ENCODE peak calls at places on chromosomes 2 and 18, in ten cellular contexts. One of them, this sample, is unnamed.

GRCh38 chr2:218876562-218877219 is 4.0 kb upstream of the WNT10A start:
- DNase-seq in fibroblast of mammary gland: peak; percentile 65
- DNase-seq in cardiac muscle cell: peak; percentile 69
- DNase-seq in CD4-positive, alpha-beta T cell: peak; percentile 75
- DNase-seq in brain microvascular endothelial cell: peak; percentile 68
- DNase-seq in GM12865: peak; percentile 78
- DNase-seq in foreskin fibroblast: peak; percentile 81
- DNase-seq in astrocyte of the spinal cord: peak; percentile 71
- DNase-seq in hepatocyte: peak; percentile 76
- DNase-seq in AG10803: peak; percentile 54
- DNase-seq in this sample: peak; percentile 70

GRCh38 chr2:218284106-218284811 is 8.0 kb downstream of the TMBIM1 start:
- DNase-seq in fibroblast of mammary gland: peak; percentile 92
- DNase-seq in cardiac muscle cell: no peak
- DNase-seq in CD4-positive, alpha-beta T cell: no peak
- DNase-seq in brain microvascular endothelial cell: peak; percentile 83
- DNase-seq in GM12865: peak; percentile 87
- DNase-seq in foreskin fibroblast: peak; percentile 86
- DNase-seq in astrocyte of the spinal cord: peak; percentile 71
- DNase-seq in hepatocyte: peak; percentile 83
- DNase-seq in AG10803: peak; percentile 76
- DNase-seq in this sample: no peak

GRCh38 chr2:205996156-205996555 is 89.8 kb downstream of the INO80D start:
- DNase-seq in fibroblast of mammary gland: no peak
- DNase-seq in cardiac muscle cell: no peak
- DNase-seq in CD4-positive, alpha-beta T cell: no peak
- DNase-seq in brain microvascular endothelial cell: no peak
- DNase-seq in GM12865: no peak
- DNase-seq in foreskin fibroblast: no peak
- DNase-seq in astrocyte of the spinal cord: no peak
- DNase-seq in hepatocyte: no peak
- DNase-seq in AG10803: peak; percentile 53
- DNase-seq in this sample: no peak

GRCh38 chr18:76476665-76477561 is 18.1 kb downstream of the ZNF516 start:
- DNase-seq in fibroblast of mammary gland: peak; percentile 96
- DNase-seq in cardiac muscle cell: no peak
- DNase-seq in CD4-positive, alpha-beta T cell: no peak
- DNase-seq in brain microvascular endothelial cell: peak; percentile 82
- DNase-seq in GM12865: peak; percentile 75
- DNase-seq in foreskin fibroblast: peak; percentile 92
- DNase-seq in astrocyte of the spinal cord: peak; percentile 93
- DNase-seq in hepatocyte: peak; percentile 76
- DNase-seq in AG10803: peak; percentile 92
- DNase-seq in this sample: no peak

GRCh38 chr2:134306521-134306920 is 52.6 kb downstream of the MGAT5 start:
- DNase-seq in fibroblast of mammary gland: no peak
- DNase-seq in cardiac muscle cell: no peak
- DNase-seq in CD4-positive, alpha-beta T cell: no peak
- DNase-seq in brain microvascular endothelial cell: no peak
- DNase-seq in GM12865: no peak
- DNase-seq in foreskin fibroblast: no peak
- DNase-seq in astrocyte of the spinal cord: no peak
- DNase-seq in hepatocyte: no peak
- DNase-seq in AG10803: no peak
- DNase-seq in this sample: no peak

GRCh38 chr18:250685-251084 is 17.2 kb downstream of the THOC1 start:
- DNase-seq in fibroblast of mammary gland: peak; percentile 54
- DNase-seq in cardiac muscle cell: no peak
- DNase-seq in CD4-positive, alpha-beta T cell: no peak
- DNase-seq in brain microvascular endothelial cell: no peak
- DNase-seq in GM12865: no peak
- DNase-seq in foreskin fibroblast: peak; percentile 42
- DNase-seq in astrocyte of the spinal cord: peak; percentile 15
- DNase-seq in hepatocyte: no peak
- DNase-seq in AG10803: peak; percentile 2
- DNase-seq in this sample: no peak

GRCh38 chr18:74190086-74190485 is 41.8 kb downstream of the TIMM21 start:
- DNase-seq in fibroblast of mammary gland: peak; percentile 25
- DNase-seq in cardiac muscle cell: no peak
- DNase-seq in CD4-positive, alpha-beta T cell: no peak
- DNase-seq in brain microvascular endothelial cell: no peak
- DNase-seq in GM12865: no peak
- DNase-seq in foreskin fibroblast: peak; percentile 64
- DNase-seq in astrocyte of the spinal cord: peak; percentile 11
- DNase-seq in hepatocyte: no peak
- DNase-seq in AG10803: peak; percentile 46
- DNase-seq in this sample: no peak

GRCh38 chr2:109482371-109482841 is 131.4 kb downstream of the SEPTIN10 start:
- DNase-seq in fibroblast of mammary gland: no peak
- DNase-seq in cardiac muscle cell: no peak
- DNase-seq in CD4-positive, alpha-beta T cell: no peak
- DNase-seq in brain microvascular endothelial cell: no peak
- DNase-seq in GM12865: no peak
- DNase-seq in foreskin fibroblast: peak; percentile 40
- DNase-seq in astrocyte of the spinal cord: no peak
- DNase-seq in hepatocyte: no peak
- DNase-seq in AG10803: no peak
- DNase-seq in this sample: no peak

GRCh38 chr2:11836647-11837219 is 90.3 kb downstream of the LPIN1 start:
- DNase-seq in fibroblast of mammary gland: no peak
- DNase-seq in cardiac muscle cell: no peak
- DNase-seq in CD4-positive, alpha-beta T cell: no peak
- DNase-seq in brain microvascular endothelial cell: no peak
- DNase-seq in GM12865: no peak
- DNase-seq in foreskin fibroblast: no peak
- DNase-seq in astrocyte of the spinal cord: no peak
- DNase-seq in hepatocyte: no peak
- DNase-seq in AG10803: no peak
- DNase-seq in this sample: no peak

GRCh38 chr2:11833601-11834000 is 87.2 kb downstream of the LPIN1 start:
- DNase-seq in fibroblast of mammary gland: peak; percentile 69
- DNase-seq in cardiac muscle cell: no peak
- DNase-seq in CD4-positive, alpha-beta T cell: no peak
- DNase-seq in brain microvascular endothelial cell: peak; percentile 31
- DNase-seq in GM12865: no peak
- DNase-seq in foreskin fibroblast: peak; percentile 82
- DNase-seq in astrocyte of the spinal cord: peak; percentile 89
- DNase-seq in hepatocyte: no peak
- DNase-seq in AG10803: peak; percentile 97
- DNase-seq in this sample: no peak

GRCh38 chr2:11837875-11838734 is 91.7 kb downstream of the LPIN1 start:
- DNase-seq in fibroblast of mammary gland: no peak
- DNase-seq in cardiac muscle cell: no peak
- DNase-seq in CD4-positive, alpha-beta T cell: no peak
- DNase-seq in brain microvascular endothelial cell: no peak
- DNase-seq in GM12865: no peak
- DNase-seq in foreskin fibroblast: no peak
- DNase-seq in astrocyte of the spinal cord: no peak
- DNase-seq in hepatocyte: no peak
- DNase-seq in AG10803: no peak
- DNase-seq in this sample: no peak

GRCh38 chr2:11832531-11832930 is 86.1 kb downstream of the LPIN1 start:
- DNase-seq in fibroblast of mammary gland: no peak
- DNase-seq in cardiac muscle cell: no peak
- DNase-seq in CD4-positive, alpha-beta T cell: no peak
- DNase-seq in brain microvascular endothelial cell: no peak
- DNase-seq in GM12865: no peak
- DNase-seq in foreskin fibroblast: no peak
- DNase-seq in astrocyte of the spinal cord: no peak
- DNase-seq in hepatocyte: no peak
- DNase-seq in AG10803: no peak
- DNase-seq in this sample: no peak

GRCh38 chr2:11835403-11835802 is 89.0 kb downstream of the LPIN1 start:
- DNase-seq in fibroblast of mammary gland: peak; percentile 23
- DNase-seq in cardiac muscle cell: no peak
- DNase-seq in CD4-positive, alpha-beta T cell: no peak
- DNase-seq in brain microvascular endothelial cell: no peak
- DNase-seq in GM12865: no peak
- DNase-seq in foreskin fibroblast: peak; percentile 26
- DNase-seq in astrocyte of the spinal cord: no peak
- DNase-seq in hepatocyte: no peak
- DNase-seq in AG10803: no peak
- DNase-seq in this sample: no peak
- TF ChIP-seq CTCF in fibroblast of mammary gland: peak; percentile 36
- TF ChIP-seq CTCF in cardiac muscle cell: peak; percentile 18
- TF ChIP-seq CTCF in CD4-positive, alpha-beta T cell: no peak
- TF ChIP-seq CTCF in brain microvascular endothelial cell: peak; percentile 35
- TF ChIP-seq CTCF in GM12865: no peak
- TF ChIP-seq CTCF in foreskin fibroblast: no peak
- TF ChIP-seq CTCF in astrocyte of the spinal cord: peak; percentile 28
- TF ChIP-seq CTCF in hepatocyte: no peak
- TF ChIP-seq CTCF in AG10803: no peak
- TF ChIP-seq CTCF in this sample: no peak

DNA sequence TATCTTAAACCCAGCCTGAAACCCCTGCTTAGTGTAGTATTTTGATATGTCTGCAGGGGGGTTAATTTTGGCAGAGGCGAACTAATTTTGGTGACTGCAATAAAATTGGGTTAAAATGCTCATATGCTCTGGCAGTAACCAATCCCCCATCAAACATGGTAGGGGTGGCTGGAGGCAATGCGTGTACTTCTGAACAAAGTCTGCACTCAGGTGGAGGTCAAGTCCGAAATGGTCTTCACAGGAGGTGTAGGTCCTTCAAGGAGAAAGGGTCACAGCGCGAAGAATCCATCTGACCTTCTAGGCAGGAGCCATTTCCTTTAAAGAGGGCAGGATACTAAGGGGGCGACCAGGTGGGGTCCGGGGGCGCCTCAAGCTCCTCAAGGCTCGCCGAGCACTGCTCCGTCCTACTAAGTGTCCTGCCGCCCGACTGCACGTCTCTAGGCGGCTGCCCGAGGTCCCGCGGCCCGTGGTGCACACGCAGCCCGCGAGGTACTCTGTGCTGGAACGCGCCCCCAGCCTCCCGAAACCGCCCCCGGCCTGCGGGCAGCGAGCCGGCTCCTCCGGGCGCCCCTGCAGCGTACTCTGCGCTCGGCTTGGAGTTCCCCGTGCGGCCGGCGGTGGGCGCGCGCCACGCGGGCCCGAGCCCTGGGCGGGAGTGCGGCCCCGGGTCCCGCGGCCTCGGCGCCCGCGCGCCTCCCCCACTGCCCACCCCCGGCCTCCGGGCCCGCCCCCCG is 1.7 kb upstream of the LDLRAD4 start:
- DNase-seq in fibroblast of mammary gland: no peak
- DNase-seq in cardiac muscle cell: peak; percentile 71
- DNase-seq in CD4-positive, alpha-beta T cell: peak; percentile 39
- DNase-seq in brain microvascular endothelial cell: no peak
- DNase-seq in GM12865: peak; percentile 14
- DNase-seq in foreskin fibroblast: peak; percentile 15
- DNase-seq in astrocyte of the spinal cord: no peak
- DNase-seq in hepatocyte: peak; percentile 77
- DNase-seq in AG10803: no peak
- DNase-seq in this sample: no peak
- TF ChIP-seq CTCF in fibroblast of mammary gland: no peak
- TF ChIP-seq CTCF in cardiac muscle cell: peak; percentile 16
- TF ChIP-seq CTCF in CD4-positive, alpha-beta T cell: peak; percentile 21
- TF ChIP-seq CTCF in brain microvascular endothelial cell: no peak
- TF ChIP-seq CTCF in GM12865: no peak
- TF ChIP-seq CTCF in foreskin fibroblast: no peak
- TF ChIP-seq CTCF in astrocyte of the spinal cord: peak; percentile 29
- TF ChIP-seq CTCF in hepatocyte: peak; percentile 28
- TF ChIP-seq CTCF in AG10803: no peak
- TF ChIP-seq CTCF in this sample: no peak

DNA sequence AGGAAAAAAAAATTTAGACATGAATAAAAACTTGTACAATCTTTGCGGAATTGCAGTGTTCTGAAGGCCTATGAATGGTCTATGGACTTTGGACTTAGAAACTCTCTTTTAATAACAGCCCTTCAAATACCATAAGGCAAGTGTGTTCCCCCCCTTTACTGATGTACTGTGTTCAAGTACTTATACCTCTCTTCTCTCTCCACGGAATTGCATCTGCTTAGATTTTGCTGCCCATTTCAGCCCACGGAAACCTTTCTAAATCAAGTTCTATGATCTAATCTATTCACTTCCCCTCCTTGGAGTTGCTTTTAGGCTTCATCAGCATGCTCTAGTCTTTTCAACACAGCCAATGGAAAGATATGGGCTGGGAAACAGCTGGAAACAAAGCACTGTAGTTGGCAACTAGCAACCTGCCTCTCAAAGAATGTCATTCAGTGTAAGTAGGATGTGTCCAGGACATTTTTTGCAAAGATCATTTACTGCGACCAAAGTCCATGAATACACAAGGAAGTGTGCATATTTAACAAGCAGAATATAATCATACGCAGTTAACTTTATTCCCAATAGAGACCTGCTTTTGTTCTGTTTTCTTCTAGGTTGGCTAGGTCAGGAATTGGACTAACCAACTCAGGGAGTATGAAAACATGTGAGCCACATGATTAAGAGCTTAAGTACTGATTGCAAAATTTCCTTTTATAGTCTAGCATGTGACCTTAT is 58.0 kb downstream of the SLC40A1 start:
- DNase-seq in fibroblast of mammary gland: peak; percentile 46
- DNase-seq in cardiac muscle cell: no peak
- DNase-seq in CD4-positive, alpha-beta T cell: no peak
- DNase-seq in brain microvascular endothelial cell: no peak
- DNase-seq in GM12865: no peak
- DNase-seq in foreskin fibroblast: peak; percentile 11
- DNase-seq in astrocyte of the spinal cord: no peak
- DNase-seq in hepatocyte: peak; percentile 45
- DNase-seq in AG10803: peak; percentile 9
- DNase-seq in this sample: no peak
- TF ChIP-seq CTCF in fibroblast of mammary gland: no peak
- TF ChIP-seq CTCF in cardiac muscle cell: no peak
- TF ChIP-seq CTCF in CD4-positive, alpha-beta T cell: no peak
- TF ChIP-seq CTCF in brain microvascular endothelial cell: no peak
- TF ChIP-seq CTCF in GM12865: no peak
- TF ChIP-seq CTCF in foreskin fibroblast: no peak
- TF ChIP-seq CTCF in astrocyte of the spinal cord: no peak
- TF ChIP-seq CTCF in hepatocyte: no peak
- TF ChIP-seq CTCF in AG10803: no peak
- TF ChIP-seq CTCF in this sample: no peak

GRCh38 chr2:120288016-120288373 is 35.3 kb downstream of the RALB start:
- DNase-seq in fibroblast of mammary gland: no peak
- DNase-seq in cardiac muscle cell: no peak
- DNase-seq in CD4-positive, alpha-beta T cell: no peak
- DNase-seq in brain microvascular endothelial cell: no peak
- DNase-seq in GM12865: no peak
- DNase-seq in foreskin fibroblast: no peak
- DNase-seq in astrocyte of the spinal cord: no peak
- DNase-seq in hepatocyte: no peak
- DNase-seq in AG10803: no peak
- DNase-seq in this sample: no peak

GRCh38 chr2:120278901-120279300 is 26.2 kb downstream of the RALB start:
- DNase-seq in fibroblast of mammary gland: no peak
- DNase-seq in cardiac muscle cell: no peak
- DNase-seq in CD4-positive, alpha-beta T cell: no peak
- DNase-seq in brain microvascular endothelial cell: no peak
- DNase-seq in GM12865: no peak
- DNase-seq in foreskin fibroblast: no peak
- DNase-seq in astrocyte of the spinal cord: no peak
- DNase-seq in hepatocyte: no peak
- DNase-seq in AG10803: no peak
- DNase-seq in this sample: no peak

GRCh38 chr2:120279708-120280107 is 27.1 kb downstream of the RALB start:
- DNase-seq in fibroblast of mammary gland: no peak
- DNase-seq in cardiac muscle cell: no peak
- DNase-seq in CD4-positive, alpha-beta T cell: no peak
- DNase-seq in brain microvascular endothelial cell: no peak
- DNase-seq in GM12865: no peak
- DNase-seq in foreskin fibroblast: no peak
- DNase-seq in astrocyte of the spinal cord: no peak
- DNase-seq in hepatocyte: no peak
- DNase-seq in AG10803: no peak
- DNase-seq in this sample: no peak

GRCh38 chr2:120287183-120288015 is 34.7 kb downstream of the RALB start:
- DNase-seq in fibroblast of mammary gland: peak; percentile 94
- DNase-seq in cardiac muscle cell: no peak
- DNase-seq in CD4-positive, alpha-beta T cell: no peak
- DNase-seq in brain microvascular endothelial cell: peak; percentile 80
- DNase-seq in GM12865: peak; percentile 90
- DNase-seq in foreskin fibroblast: peak; percentile 95
- DNase-seq in astrocyte of the spinal cord: peak; percentile 79
- DNase-seq in hepatocyte: peak; percentile 59
- DNase-seq in AG10803: peak; percentile 84
- DNase-seq in this sample: no peak

DNA sequence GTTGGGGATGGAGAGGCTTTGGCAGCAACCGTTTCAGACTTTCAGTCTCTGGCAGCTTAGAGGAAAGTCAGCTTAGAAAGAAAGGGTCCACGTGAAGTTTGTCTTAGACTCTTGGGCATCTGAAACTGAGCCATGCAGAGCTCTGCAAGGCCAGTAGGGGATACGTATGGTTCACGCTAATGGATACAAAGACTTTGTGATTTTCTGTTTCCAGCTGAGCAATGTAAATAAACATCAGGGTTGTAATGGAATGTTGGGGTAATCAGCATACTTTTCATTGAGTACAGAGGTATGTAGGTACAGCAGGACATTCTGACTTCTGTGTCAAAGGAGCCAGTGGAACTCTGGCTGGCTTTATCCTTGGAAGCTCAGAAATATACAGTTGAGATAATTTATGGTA is 31.0 kb downstream of the RALB start:
- DNase-seq in fibroblast of mammary gland: no peak
- DNase-seq in cardiac muscle cell: peak; percentile 11
- DNase-seq in CD4-positive, alpha-beta T cell: no peak
- DNase-seq in brain microvascular endothelial cell: no peak
- DNase-seq in GM12865: no peak
- DNase-seq in foreskin fibroblast: no peak
- DNase-seq in astrocyte of the spinal cord: peak; percentile 50
- DNase-seq in hepatocyte: peak; percentile 21
- DNase-seq in AG10803: no peak
- DNase-seq in this sample: no peak
- TF ChIP-seq CTCF in fibroblast of mammary gland: peak; percentile 24
- TF ChIP-seq CTCF in cardiac muscle cell: peak; percentile 24
- TF ChIP-seq CTCF in CD4-positive, alpha-beta T cell: no peak
- TF ChIP-seq CTCF in brain microvascular endothelial cell: peak; percentile 65
- TF ChIP-seq CTCF in GM12865: no peak
- TF ChIP-seq CTCF in foreskin fibroblast: peak; percentile 4
- TF ChIP-seq CTCF in astrocyte of the spinal cord: peak; percentile 62
- TF ChIP-seq CTCF in hepatocyte: peak; percentile 25
- TF ChIP-seq CTCF in AG10803: no peak
- TF ChIP-seq CTCF in this sample: no peak